ENCODE peak calls at places on chromosomes 3 and 15, in four cellular contexts. One of them, this sample, is unnamed.
A peak's percentile ranks its signal among the peaks of the same experiment; 100 is the strongest.

GRCh38 chr15:27582741-27583400 is 516.2 kb downstream of the OCA2 start:
- DNase-seq in stomach: no peak
- DNase-seq in esophagus muscularis mucosa: peak; percentile 17
- DNase-seq in testis: no peak
- DNase-seq in this sample: no peak

GRCh38 chr3:13497386-13497785 is 17.3 kb downstream of the HDAC11 start:
- DNase-seq in stomach: no peak
- DNase-seq in esophagus muscularis mucosa: no peak
- DNase-seq in testis: no peak
- DNase-seq in this sample: no peak

GRCh38 chr3:171274222-171274621 is 186.0 kb downstream of the TNIK start:
- DNase-seq in stomach: no peak
- DNase-seq in esophagus muscularis mucosa: no peak
- DNase-seq in testis: no peak
- DNase-seq in this sample: no peak

GRCh38 chr3:139894638-139894989 is 40.4 kb upstream of the CLSTN2 start:
- DNase-seq in stomach: no peak
- DNase-seq in esophagus muscularis mucosa: no peak
- DNase-seq in testis: peak; percentile 69
- DNase-seq in this sample: no peak

GRCh38 chr15:85329561-85330421 is 50.6 kb upstream of the AKAP13 start:
- DNase-seq in stomach: no peak
- DNase-seq in esophagus muscularis mucosa: peak; percentile 90
- DNase-seq in testis: peak; percentile 32
- DNase-seq in this sample: no peak

GRCh38 chr3:195701042-195701910 is 19.5 kb upstream of the MUC20 start:
- DNase-seq in stomach: no peak
- DNase-seq in esophagus muscularis mucosa: peak; percentile 91
- DNase-seq in testis: peak; percentile 23
- DNase-seq in this sample: no peak

GRCh38 chr15:38683382-38684242 is 119.0 kb upstream of the RASGRP1 start:
- DNase-seq in stomach: peak; percentile 61
- DNase-seq in esophagus muscularis mucosa: no peak
- DNase-seq in testis: peak; percentile 66
- DNase-seq in this sample: no peak

GRCh38 chr15:75436861-75437260 is 14.6 kb downstream of the SIN3A start:
- DNase-seq in stomach: no peak
- DNase-seq in esophagus muscularis mucosa: no peak
- DNase-seq in testis: no peak
- DNase-seq in this sample: no peak

GRCh38 chr15:38474155-38474757 is 20.3 kb downstream of the FAM98B start:
- DNase-seq in stomach: no peak
- DNase-seq in esophagus muscularis mucosa: no peak
- DNase-seq in testis: peak; percentile 43
- DNase-seq in this sample: no peak

GRCh38 chr15:43406192-43406591 is 35.3 kb downstream of the TUBGCP4 start:
- DNase-seq in stomach: no peak
- DNase-seq in esophagus muscularis mucosa: no peak
- DNase-seq in testis: no peak
- DNase-seq in this sample: no peak

GRCh38 chr3:97793415-97794019 is 28.3 kb upstream of the CRYBG3 start:
- DNase-seq in stomach: no peak
- DNase-seq in esophagus muscularis mucosa: no peak
- DNase-seq in testis: no peak
- DNase-seq in this sample: no peak

GRCh38 chr15:98649996-98650870 is 1.9 kb downstream of the IGF1R start:
- DNase-seq in stomach: peak; percentile 55
- DNase-seq in esophagus muscularis mucosa: peak; percentile 87
- DNase-seq in testis: peak; percentile 67
- DNase-seq in this sample: no peak
- TF ChIP-seq POLR2A in stomach: no peak
- TF ChIP-seq POLR2A in esophagus muscularis mucosa: no peak
- TF ChIP-seq POLR2A in testis: no peak
- TF ChIP-seq POLR2A in this sample: no peak

DNA sequence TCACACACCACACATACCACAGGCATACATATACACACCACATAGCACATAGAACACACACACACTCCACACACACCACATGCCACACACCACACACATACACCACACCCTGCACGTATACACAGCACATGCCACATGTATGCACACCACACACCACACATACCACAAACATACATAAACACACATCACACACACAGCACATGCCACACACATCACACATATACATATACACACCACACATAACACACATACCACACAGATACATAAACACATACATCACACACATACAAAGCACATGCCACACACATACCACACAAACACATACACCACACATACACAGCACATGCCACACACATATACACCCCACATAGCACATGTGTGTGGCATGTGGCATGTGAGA is 171.1 kb downstream of the OR4M2 start:
- DNase-seq in stomach: no peak
- DNase-seq in esophagus muscularis mucosa: no peak
- DNase-seq in testis: no peak
- DNase-seq in this sample: no peak
- H3K9me3 ChIP-seq in stomach: no peaks in the 10 kb centered on the region
- H3K9me3 ChIP-seq in esophagus muscularis mucosa: peaks cover 8% of the 10 kb centered on the region
- H3K9me3 ChIP-seq in testis: no peaks in the 10 kb centered on the region
- H3K9me3 ChIP-seq in this sample: peaks cover 4% of the 10 kb centered on the region

GRCh38 chr15:101556273-101556672 is 66.8 kb upstream of the PCSK6 start:
- DNase-seq in stomach: no peak
- DNase-seq in esophagus muscularis mucosa: no peak
- DNase-seq in testis: no peak
- DNase-seq in this sample: no peak
- H3K27me3 ChIP-seq in stomach: peaks cover 27% of the 10 kb centered on the region
- H3K27me3 ChIP-seq in esophagus muscularis mucosa: no peaks in the 10 kb centered on the region
- H3K27me3 ChIP-seq in testis: no peaks in the 10 kb centered on the region
- H3K27me3 ChIP-seq in this sample: peaks cover 30% of the 10 kb centered on the region

GRCh38 chr15:100372695-100373036 is 30.9 kb upstream of the ADAMTS17 start:
- DNase-seq in stomach: no peak
- DNase-seq in esophagus muscularis mucosa: no peak
- DNase-seq in testis: no peak
- DNase-seq in this sample: no peak
- TF ChIP-seq POLR2A in stomach: no peak
- TF ChIP-seq POLR2A in esophagus muscularis mucosa: no peak
- TF ChIP-seq POLR2A in testis: no peak
- TF ChIP-seq POLR2A in this sample: no peak

GRCh38 chr3:152038491-152038890 is 165.0 kb downstream of the SUCNR1 start:
- DNase-seq in stomach: no peak
- DNase-seq in esophagus muscularis mucosa: no peak
- DNase-seq in testis: no peak
- DNase-seq in this sample: no peak

GRCh38 chr3:152039887-152040286 is 166.4 kb downstream of the SUCNR1 start:
- DNase-seq in stomach: no peak
- DNase-seq in esophagus muscularis mucosa: no peak
- DNase-seq in testis: no peak
- DNase-seq in this sample: no peak

GRCh38 chr3:152037953-152038352 is 164.5 kb downstream of the SUCNR1 start:
- DNase-seq in stomach: no peak
- DNase-seq in esophagus muscularis mucosa: no peak
- DNase-seq in testis: no peak
- DNase-seq in this sample: no peak

GRCh38 chr3:152037304-152037703 is 163.9 kb downstream of the SUCNR1 start:
- DNase-seq in stomach: no peak
- DNase-seq in esophagus muscularis mucosa: no peak
- DNase-seq in testis: no peak
- DNase-seq in this sample: no peak

DNA sequence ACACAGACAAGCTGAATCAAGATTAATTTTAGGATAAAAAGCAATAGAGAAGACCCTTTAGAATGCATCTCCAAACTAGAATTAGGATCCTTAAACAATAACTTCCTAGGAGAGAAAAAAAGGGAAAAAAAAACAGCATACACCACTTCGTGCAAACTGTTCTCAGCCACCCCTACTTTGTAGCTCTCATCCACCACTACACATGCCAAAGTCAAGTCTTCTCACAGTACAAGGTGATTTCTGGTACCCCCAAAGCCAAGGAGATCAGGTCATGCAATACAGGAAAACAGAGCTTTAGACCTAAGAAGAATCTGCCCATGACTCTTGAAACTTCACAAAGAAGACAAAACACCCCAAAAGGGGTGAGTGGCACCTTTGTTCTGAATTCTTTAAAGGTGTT is 166.9 kb downstream of the SUCNR1 start:
- DNase-seq in stomach: no peak
- DNase-seq in esophagus muscularis mucosa: no peak
- DNase-seq in testis: no peak
- DNase-seq in this sample: no peak
- H3K9me3 ChIP-seq in stomach: peaks cover 10% of the 10 kb centered on the region
- H3K9me3 ChIP-seq in esophagus muscularis mucosa: peaks cover 6% of the 10 kb centered on the region
- H3K9me3 ChIP-seq in testis: no peaks in the 10 kb centered on the region
- H3K9me3 ChIP-seq in this sample: peaks cover 4% of the 10 kb centered on the region

DNA sequence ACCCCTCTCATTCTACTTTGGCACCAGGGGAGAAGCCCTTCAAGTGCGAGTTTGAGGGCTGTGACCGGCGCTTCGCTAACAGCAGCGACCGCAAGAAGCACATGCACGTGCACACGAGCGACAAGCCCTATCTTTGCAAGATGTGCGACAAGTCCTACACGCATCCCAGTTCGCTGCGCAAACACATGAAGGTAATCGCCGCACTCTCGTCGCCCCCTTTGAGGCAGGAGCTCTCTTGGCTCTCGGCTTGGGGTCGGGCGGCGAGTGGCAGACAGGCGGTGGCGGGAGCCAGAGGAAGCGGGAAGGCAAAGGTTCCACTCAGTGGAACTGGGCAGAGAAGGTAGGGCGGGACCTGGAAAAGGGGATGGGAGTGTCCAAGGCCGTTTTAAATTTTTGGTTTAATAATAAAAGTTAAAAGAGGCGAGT is 3.3 kb downstream of the ZIC1 start:
- DNase-seq in stomach: no peak
- DNase-seq in esophagus muscularis mucosa: no peak
- DNase-seq in testis: no peak
- DNase-seq in this sample: no peak
- H3K27me3 ChIP-seq in stomach: peaks cover 100% of the 10 kb centered on the region
- H3K27me3 ChIP-seq in esophagus muscularis mucosa: peaks cover 100% of the 10 kb centered on the region
- H3K27me3 ChIP-seq in testis: no peaks in the 10 kb centered on the region
- H3K27me3 ChIP-seq in this sample: peaks cover 11% of the 10 kb centered on the region

GRCh38 chr3:15064835-15065549 is at the start of gene MRPS25:
- DNase-seq in stomach: peak; percentile 92
- DNase-seq in esophagus muscularis mucosa: peak; percentile 96
- DNase-seq in testis: peak; percentile 95
- DNase-seq in this sample: peak; percentile 85
- TF ChIP-seq POLR2A in stomach: no peak
- TF ChIP-seq POLR2A in esophagus muscularis mucosa: peak; percentile 84
- TF ChIP-seq POLR2A in testis: no peak
- TF ChIP-seq POLR2A in this sample: peak; percentile 57

DNA sequence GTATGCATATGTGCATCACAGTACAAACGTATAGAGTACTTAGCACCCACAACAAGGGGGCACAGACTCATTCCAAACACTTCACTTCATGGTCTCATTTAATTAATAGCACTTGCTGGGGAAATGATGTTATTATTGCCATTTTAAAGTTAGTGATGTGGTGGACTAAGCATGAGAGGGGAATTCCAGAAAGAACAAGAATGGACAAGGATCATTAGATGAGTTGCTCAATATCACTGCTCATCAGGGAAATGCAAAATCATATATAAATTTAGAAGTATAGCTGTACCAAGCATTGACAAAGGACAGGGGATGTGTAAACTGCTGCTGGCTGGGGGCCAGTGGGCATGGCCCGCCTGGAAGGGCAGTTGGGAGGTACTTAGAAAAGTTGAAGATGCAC is 14.7 kb downstream of the PRR20G start:
- DNase-seq in stomach: no peak
- DNase-seq in esophagus muscularis mucosa: peak; percentile 42
- DNase-seq in testis: no peak
- DNase-seq in this sample: no peak
- H3K9me3 ChIP-seq in stomach: peaks cover 20% of the 10 kb centered on the region
- H3K9me3 ChIP-seq in esophagus muscularis mucosa: peaks cover 16% of the 10 kb centered on the region
- H3K9me3 ChIP-seq in testis: no peaks in the 10 kb centered on the region
- H3K9me3 ChIP-seq in this sample: no peaks in the 10 kb centered on the region

This sample was measured in breast epithelium.